ENCODE peak calls at places on chromosomes 12 and 14, in six cellular contexts. H is MM.1S, W is right atrium auricular region, U is cardiac muscle cell, I is uterus, D is A673. Q is an unnamed sample.

GRCh38 chr14:55762595-55763232 is 182.7 kb downstream of the KTN1 start:
- DNase-seq in H (no peak), W (no peak), U (no peak), I (no peak), D (no peak), Q (no peak)

GRCh38 chr12:14393736-14394135 is 28.3 kb downstream of the ATF7IP start:
- DNase-seq in H (no peak), W (no peak), U (no peak), I (no peak), D (no peak), Q (no peak)

GRCh38 chr12:110345176-110345651 is 58.3 kb downstream of the ANAPC7 start:
- DNase-seq in H (no peak), W (peak), U (peak), I (no peak), D (peak), Q (no peak)

GRCh38 chr12:114835031-114835430 is 151.1 kb upstream of the TBX3 start:
- DNase-seq in H (no peak), W (no peak), U (peak), I (no peak), D (no peak), Q (no peak)

GRCh38 chr14:68592948-68593347 is 199.9 kb downstream of the ZFP36L1 start:
- DNase-seq in H (no peak), W (no peak), U (no peak), I (no peak), D (no peak), Q (no peak)

GRCh38 chr12:124045671-124046070 is 72.7 kb downstream of the ZNF664 start:
- DNase-seq in H (no peak), W (no peak), U (no peak), I (no peak), D (no peak), Q (no peak)

GRCh38 chr12:114405449-114406271 is at the start of gene TBX5:
- DNase-seq in H (no peak), W (no peak), U (peak), I (no peak), D (no peak), Q (no peak)

GRCh38 chr12:69501154-69501895 is 31.1 kb downstream of the FRS2 start:
- DNase-seq in H (no peak), W (no peak), U (no peak), I (no peak), D (no peak), Q (no peak)

GRCh38 chr14:29587761-29588160 is 339.9 kb downstream of the PRKD1 start:
- DNase-seq in H (no peak), W (no peak), U (peak), I (no peak), D (no peak), Q (no peak)

GRCh38 chr12:91189526-91189925 is 6.9 kb upstream of the DCN start:
- DNase-seq in H (no peak), W (no peak), U (peak), I (no peak), D (no peak), Q (no peak)

GRCh38 chr14:86712727-86713126 is 1182.8 kb downstream of the FLRT2 start:
- DNase-seq in H (no peak), W (no peak), U (no peak), I (no peak), D (no peak), Q (no peak)

GRCh38 chr12:46389130-46389616 is 16.6 kb upstream of the SLC38A2 start:
- DNase-seq in H (no peak), W (no peak), U (peak), I (no peak), D (peak), Q (no peak)

GRCh38 chr12:84950971-84951546 is 38.5 kb upstream of the SLC6A15 start:
- DNase-seq in H (no peak), W (no peak), U (no peak), I (no peak), D (no peak), Q (no peak)

GRCh38 chr12:54175130-54175963 is 13.4 kb downstream of the SMUG1 start:
- DNase-seq in H (no peak), W (no peak), U (no peak), I (no peak), D (no peak), Q (no peak)

GRCh38 chr14:53325176-53325806 is 172.2 kb upstream of the DDHD1 start:
- DNase-seq in H (no peak), W (no peak), U (peak), I (no peak), D (peak), Q (no peak)

GRCh38 chr12:111529424-111530368 is 69.4 kb downstream of the ATXN2 start:
- DNase-seq in H (peak), W (no peak), U (peak), I (peak), D (peak), Q (peak)

GRCh38 chr12:48716168-48716492 is 377 bp downstream of the CCNT1 start:
- DNase-seq in H (no peak), W (no peak), U (no peak), I (no peak), D (no peak), Q (no peak)

GRCh38 chr12:69866698-69867097 is 41.7 kb downstream of the MYRFL start:
- DNase-seq in H (no peak), W (no peak), U (no peak), I (no peak), D (no peak), Q (no peak)

GRCh38 chr12:124568431-124569374 is 1.3 kb upstream of the NCOR2 start:
- DNase-seq in H (peak), W (peak), U (peak), I (peak), D (peak), Q (no peak)

GRCh38 chr14:100633406-100633805 is 46.2 kb upstream of the BEGAIN start:
- DNase-seq in H (no peak), W (no peak), U (no peak), I (no peak), D (no peak), Q (no peak)

GRCh38 chr12:1922075-1922709 is 3.7 kb upstream of the CACNA2D4 start:
- DNase-seq in H (no peak), W (peak), U (no peak), I (no peak), D (no peak), Q (no peak)

GRCh38 chr12:6630696-6631095 is 5.1 kb downstream of the LPAR5 start:
- DNase-seq in H (no peak), W (no peak), U (no peak), I (no peak), D (no peak), Q (no peak)

GRCh38 chr12:106889950-106890626 is 65.6 kb upstream of the TMEM263 start:
- DNase-seq in H (no peak), W (no peak), U (no peak), I (no peak), D (no peak), Q (no peak)

GRCh38 chr12:13130981-13131380 is 27.5 kb upstream of the GSG1 start:
- DNase-seq in H (no peak), W (no peak), U (no peak), I (no peak), D (no peak), Q (no peak)

GRCh38 chr12:40031965-40032364 is 73.9 kb downstream of the SLC2A13 start:
- DNase-seq in H (no peak), W (no peak), U (no peak), I (no peak), D (no peak), Q (no peak)

GRCh38 chr14:23544511-23545447 is 6.8 kb downstream of the ZFHX2 start:
- DNase-seq in H (no peak), W (peak), U (peak), I (no peak), D (peak), Q (no peak)

GRCh38 chr14:104393898-104394605 is 185.5 kb upstream of the C14orf180 start:
- DNase-seq in H (peak), W (peak), U (no peak), I (no peak), D (no peak), Q (no peak)

GRCh38 chr14:102139248-102140026 is at the start of gene WDR20:
- DNase-seq in H (peak), W (peak), U (peak), I (peak), D (peak), Q (peak)
- TF ChIP-seq CTCF in H (no peak), W (no peak), U (no peak), I (peak), D (no peak), Q (no peak)

GRCh38 chr14:42909659-42910058 is 1303.0 kb downstream of the LRFN5 start:
- DNase-seq in H (no peak), W (no peak), U (no peak), I (no peak), D (no peak), Q (no peak)

GRCh38 chr14:42911642-42912041 is 1305.0 kb downstream of the LRFN5 start:
- DNase-seq in H (no peak), W (no peak), U (no peak), I (no peak), D (peak), Q (no peak)
- TF ChIP-seq CTCF in H (no peak), W (no peak), U (no peak), I (no peak), D (peak), Q (peak)

DNA sequence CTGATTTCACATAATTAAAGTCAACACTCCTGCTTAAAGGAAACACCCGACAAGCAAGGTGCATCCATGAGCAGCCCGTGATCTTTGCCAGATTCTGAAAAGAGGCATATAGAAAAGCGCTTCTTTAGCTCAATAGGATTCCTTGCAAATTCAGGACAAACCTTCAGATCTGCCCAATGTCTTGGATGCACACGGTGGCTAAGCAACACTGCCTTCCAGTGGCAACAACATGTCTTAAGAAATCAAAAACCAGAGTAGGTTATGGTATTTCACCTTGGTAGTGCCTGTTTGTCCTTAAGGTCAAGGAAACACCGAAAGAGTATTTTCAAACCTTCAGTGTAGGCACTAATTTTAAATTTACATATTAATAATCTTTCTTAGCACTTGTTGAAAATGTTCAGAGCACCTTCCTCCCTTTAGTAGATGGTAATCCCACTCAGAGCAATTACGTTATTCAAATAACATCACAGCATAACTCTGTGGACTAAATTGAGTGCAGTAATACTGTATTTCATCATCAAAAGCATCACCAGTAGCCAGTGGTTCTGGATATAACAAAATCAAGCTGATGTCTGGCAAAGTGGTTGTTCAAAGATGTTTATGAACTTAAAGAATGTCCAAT is 58.0 kb upstream of the CDKN3 start:
- DNase-seq in H (peak), W (no peak), U (peak), I (no peak), D (peak), Q (peak)
- TF ChIP-seq CTCF in H (peak), W (no peak), U (peak), I (no peak), D (peak), Q (peak)

GRCh38 chr14:87888136-87888999 is 104.6 kb downstream of the GALC start:
- DNase-seq in H (no peak), W (no peak), U (no peak), I (peak), D (peak), Q (peak)
- TF ChIP-seq CTCF in H (peak), W (no peak), U (peak), I (no peak), D (peak), Q (peak)

GRCh38 chr12:62789856-62790255 is 145.1 kb downstream of the PPM1H start:
- DNase-seq in H (no peak), W (no peak), U (no peak), I (no peak), D (no peak), Q (no peak)

GRCh38 chr12:62794218-62794583 is 140.7 kb downstream of the PPM1H start:
- DNase-seq in H (no peak), W (no peak), U (no peak), I (no peak), D (no peak), Q (no peak)

GRCh38 chr12:62799126-62799736 is 135.7 kb downstream of the PPM1H start:
- DNase-seq in H (peak), W (peak), U (peak), I (peak), D (peak), Q (peak)

GRCh38 chr12:62792526-62792925 is 142.4 kb downstream of the PPM1H start:
- DNase-seq in H (no peak), W (no peak), U (no peak), I (no peak), D (no peak), Q (no peak)

GRCh38 chr12:62793256-62794217 is 141.4 kb downstream of the PPM1H start:
- DNase-seq in H (peak), W (peak), U (peak), I (peak), D (peak), Q (peak)
- TF ChIP-seq CTCF in H (peak), W (peak), U (peak), I (peak), D (peak), Q (peak)

GRCh38 chr12:108854055-108854452 is 3.3 kb downstream of the SSH1 start:
- DNase-seq in H (no peak), W (peak), U (peak), I (peak), D (no peak), Q (no peak)
- TF ChIP-seq CTCF in H (no peak), W (no peak), U (peak), I (peak), D (peak), Q (no peak)

Q was measured in endothelial cell.